ENCODE peak calls at places on chromosomes 5 and 9, in nine cellular contexts. One of them, this sample, is unnamed.

GRCh38 chr5:318341-318897 is 3.1 kb upstream of the AHRR start:
- DNase-seq in suprapubic skin: no peak
- DNase-seq in mesenchymal stem cell: peak; percentile 44
- DNase-seq in tibial artery: no peak
- DNase-seq in A673: peak; percentile 72
- DNase-seq in ovary: no peak
- DNase-seq in left ventricle myocardium inferior: no peak
- DNase-seq in A549: no peak
- DNase-seq in SJSA1: peak; percentile 70
- DNase-seq in this sample: no peak

GRCh38 chr5:138944527-138945322 is 69.6 kb upstream of the LRRTM2 start:
- DNase-seq in SJSA1: no peak
- DNase-seq in suprapubic skin: no peak
- DNase-seq in A673: no peak
- DNase-seq in tibial artery: no peak
- DNase-seq in mesenchymal stem cell: no peak
- DNase-seq in left ventricle myocardium inferior: no peak
- DNase-seq in A549: no peak
- DNase-seq in ovary: no peak
- DNase-seq in this sample: no peak

GRCh38 chr5:125510651-125511050 is 764.2 kb upstream of the ZNF608 start:
- DNase-seq in A673: no peak
- DNase-seq in left ventricle myocardium inferior: no peak
- DNase-seq in SJSA1: no peak
- DNase-seq in ovary: no peak
- DNase-seq in mesenchymal stem cell: peak; percentile 17
- DNase-seq in A549: no peak
- DNase-seq in tibial artery: no peak
- DNase-seq in suprapubic skin: no peak
- DNase-seq in this sample: no peak

GRCh38 chr5:151183451-151184245 is 26.1 kb upstream of the ANXA6 start:
- DNase-seq in SJSA1: no peak
- DNase-seq in tibial artery: no peak
- DNase-seq in left ventricle myocardium inferior: no peak
- DNase-seq in ovary: no peak
- DNase-seq in A673: peak; percentile 24
- DNase-seq in suprapubic skin: peak; percentile 44
- DNase-seq in mesenchymal stem cell: peak; percentile 62
- DNase-seq in A549: no peak
- DNase-seq in this sample: no peak

GRCh38 chr5:127092690-127093089 is 19.4 kb upstream of the C5orf63 start:
- DNase-seq in A673: no peak
- DNase-seq in left ventricle myocardium inferior: no peak
- DNase-seq in tibial artery: no peak
- DNase-seq in ovary: no peak
- DNase-seq in mesenchymal stem cell: peak; percentile 81
- DNase-seq in suprapubic skin: no peak
- DNase-seq in SJSA1: no peak
- DNase-seq in A549: no peak
- DNase-seq in this sample: no peak

GRCh38 chr5:149656576-149657182 is 73.4 kb upstream of the PPARGC1B start:
- DNase-seq in A549: peak; percentile 38
- DNase-seq in mesenchymal stem cell: no peak
- DNase-seq in suprapubic skin: no peak
- DNase-seq in ovary: no peak
- DNase-seq in A673: peak; percentile 58
- DNase-seq in SJSA1: no peak
- DNase-seq in tibial artery: no peak
- DNase-seq in left ventricle myocardium inferior: peak; percentile 58
- DNase-seq in this sample: peak; percentile 69

GRCh38 chr5:98763001-98763630 is 10.3 kb upstream of the RGMB start:
- DNase-seq in tibial artery: no peak
- DNase-seq in A673: no peak
- DNase-seq in mesenchymal stem cell: peak; percentile 64
- DNase-seq in ovary: no peak
- DNase-seq in left ventricle myocardium inferior: no peak
- DNase-seq in suprapubic skin: no peak
- DNase-seq in A549: no peak
- DNase-seq in SJSA1: peak; percentile 95
- DNase-seq in this sample: no peak

GRCh38 chr5:156473271-156473935 is 146.4 kb downstream of the SGCD start:
- DNase-seq in left ventricle myocardium inferior: no peak
- DNase-seq in tibial artery: no peak
- DNase-seq in ovary: no peak
- DNase-seq in A549: no peak
- DNase-seq in A673: no peak
- DNase-seq in suprapubic skin: no peak
- DNase-seq in mesenchymal stem cell: peak; percentile 75
- DNase-seq in SJSA1: no peak
- DNase-seq in this sample: no peak

GRCh38 chr5:9781882-9782281 is 151.7 kb upstream of the TAS2R1 start:
- DNase-seq in tibial artery: no peak
- DNase-seq in mesenchymal stem cell: peak; percentile 83
- DNase-seq in SJSA1: peak; percentile 10
- DNase-seq in left ventricle myocardium inferior: no peak
- DNase-seq in A673: no peak
- DNase-seq in A549: no peak
- DNase-seq in ovary: no peak
- DNase-seq in suprapubic skin: no peak
- DNase-seq in this sample: no peak

GRCh38 chr5:97181856-97182545 is 1.0 kb downstream of the RIOK2 start:
- DNase-seq in left ventricle myocardium inferior: no peak
- DNase-seq in suprapubic skin: no peak
- DNase-seq in mesenchymal stem cell: peak; percentile 28
- DNase-seq in A549: no peak
- DNase-seq in A673: no peak
- DNase-seq in tibial artery: no peak
- DNase-seq in ovary: no peak
- DNase-seq in SJSA1: no peak
- DNase-seq in this sample: no peak

GRCh38 chr9:77583366-77583626 is 64.8 kb downstream of the GNA14 start:
- DNase-seq in suprapubic skin: no peak
- DNase-seq in ovary: no peak
- DNase-seq in mesenchymal stem cell: no peak
- DNase-seq in SJSA1: no peak
- DNase-seq in tibial artery: no peak
- DNase-seq in A673: no peak
- DNase-seq in left ventricle myocardium inferior: no peak
- DNase-seq in A549: no peak
- DNase-seq in this sample: no peak

GRCh38 chr9:121303456-121304451 is 35.8 kb downstream of the GSN start:
- DNase-seq in tibial artery: no peak
- DNase-seq in A549: no peak
- DNase-seq in left ventricle myocardium inferior: no peak
- DNase-seq in ovary: no peak
- DNase-seq in mesenchymal stem cell: no peak
- DNase-seq in A673: no peak
- DNase-seq in SJSA1: no peak
- DNase-seq in suprapubic skin: peak; percentile 64
- DNase-seq in this sample: peak; percentile 65

DNA sequence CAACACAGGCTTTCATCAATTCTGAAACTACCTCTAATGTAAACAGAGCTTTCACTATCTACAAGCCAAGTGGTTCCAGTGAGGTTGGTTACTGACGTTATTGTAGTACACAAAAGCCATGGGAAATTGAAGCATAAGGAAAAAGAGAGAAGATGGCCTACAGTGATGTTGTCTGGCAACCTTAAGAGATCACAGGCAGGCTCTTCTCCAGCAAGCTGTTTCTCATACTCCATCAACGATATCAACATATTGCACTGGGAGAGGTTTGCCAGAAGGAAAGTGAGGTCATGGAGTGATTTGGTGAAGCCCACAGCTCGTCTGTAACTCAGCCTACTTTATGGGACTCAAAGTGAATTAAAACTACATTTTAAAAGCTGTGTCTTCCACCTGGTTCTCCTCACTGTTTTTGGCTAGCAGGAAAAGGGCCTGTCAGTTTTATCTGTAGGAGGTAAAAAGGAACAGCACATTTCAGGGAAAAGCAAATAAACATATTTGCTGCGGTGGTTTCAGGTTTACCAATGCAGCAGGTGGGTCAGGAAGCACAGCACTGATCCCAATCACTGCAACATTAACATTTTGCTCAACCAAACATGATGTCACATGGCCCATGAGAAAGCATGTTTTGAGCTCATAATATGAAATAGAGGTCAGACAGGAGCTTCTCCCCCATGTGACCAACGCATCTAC is 72.9 kb downstream of the ARSB start:
- DNase-seq in tibial artery: no peak
- DNase-seq in SJSA1: no peak
- DNase-seq in A549: no peak
- DNase-seq in mesenchymal stem cell: peak; percentile 58
- DNase-seq in suprapubic skin: no peak
- DNase-seq in ovary: no peak
- DNase-seq in left ventricle myocardium inferior: no peak
- DNase-seq in A673: no peak
- DNase-seq in this sample: no peak
- H3K4me3 ChIP-seq in tibial artery: no peak overlapping the region
- H3K4me3 ChIP-seq in SJSA1: no peak overlapping the region
- H3K4me3 ChIP-seq in A549: no peak overlapping the region
- H3K4me3 ChIP-seq in mesenchymal stem cell: no peak overlapping the region
- H3K4me3 ChIP-seq in suprapubic skin: no peak overlapping the region
- H3K4me3 ChIP-seq in ovary: no peak overlapping the region
- H3K4me3 ChIP-seq in left ventricle myocardium inferior: no peak overlapping the region
- H3K4me3 ChIP-seq in A673: no peak overlapping the region
- H3K4me3 ChIP-seq in this sample: no peak overlapping the region

GRCh38 chr5:31809037-31809910 is 170.3 kb downstream of the PDZD2 start:
- DNase-seq in mesenchymal stem cell: peak; percentile 69
- DNase-seq in SJSA1: peak; percentile 13
- DNase-seq in suprapubic skin: no peak
- DNase-seq in ovary: peak; percentile 48
- DNase-seq in tibial artery: peak; percentile 67
- DNase-seq in left ventricle myocardium inferior: peak; percentile 71
- DNase-seq in A673: peak; percentile 83
- DNase-seq in A549: peak; percentile 83
- DNase-seq in this sample: peak; percentile 80

GRCh38 chr5:31815394-31815793 is 176.5 kb downstream of the PDZD2 start:
- DNase-seq in A549: no peak
- DNase-seq in SJSA1: no peak
- DNase-seq in tibial artery: no peak
- DNase-seq in left ventricle myocardium inferior: no peak
- DNase-seq in A673: no peak
- DNase-seq in suprapubic skin: no peak
- DNase-seq in mesenchymal stem cell: no peak
- DNase-seq in ovary: no peak
- DNase-seq in this sample: no peak

GRCh38 chr5:31806566-31806965 is 167.6 kb downstream of the PDZD2 start:
- DNase-seq in ovary: no peak
- DNase-seq in SJSA1: no peak
- DNase-seq in A673: no peak
- DNase-seq in left ventricle myocardium inferior: no peak
- DNase-seq in A549: no peak
- DNase-seq in suprapubic skin: no peak
- DNase-seq in mesenchymal stem cell: no peak
- DNase-seq in tibial artery: no peak
- DNase-seq in this sample: no peak

DNA sequence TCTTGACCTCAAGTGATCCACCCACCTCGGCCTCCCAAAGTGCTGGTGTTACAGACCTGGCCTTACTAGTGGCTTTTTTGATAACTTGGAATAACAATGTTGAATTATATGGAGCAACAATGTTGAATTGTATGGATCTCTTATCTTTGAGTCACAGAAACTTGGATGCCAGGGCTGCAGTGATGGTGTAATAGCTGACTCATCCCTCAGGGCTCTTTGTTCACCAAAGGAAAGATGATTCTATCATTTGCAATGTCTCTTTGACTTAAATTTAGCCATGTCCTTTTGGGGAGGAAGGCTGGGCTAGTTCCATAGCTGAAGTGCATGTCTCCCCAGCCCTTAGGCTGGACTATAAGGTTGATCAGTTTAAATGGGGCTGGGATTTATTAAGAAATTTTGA is 172.3 kb downstream of the PDZD2 start:
- DNase-seq in ovary: peak; percentile 11
- DNase-seq in left ventricle myocardium inferior: no peak
- DNase-seq in mesenchymal stem cell: peak; percentile 89
- DNase-seq in suprapubic skin: no peak
- DNase-seq in A549: peak; percentile 72
- DNase-seq in SJSA1: peak; percentile 1
- DNase-seq in A673: peak; percentile 14
- DNase-seq in tibial artery: no peak
- DNase-seq in this sample: no peak
- H3K27ac ChIP-seq in ovary: no peak overlapping the region
- H3K27ac ChIP-seq in left ventricle myocardium inferior: no peak overlapping the region
- H3K27ac ChIP-seq in mesenchymal stem cell: no peak overlapping the region
- H3K27ac ChIP-seq in suprapubic skin: no peak overlapping the region
- H3K27ac ChIP-seq in A549: peak overlapping the region; percentile 81
- H3K27ac ChIP-seq in SJSA1: no peak overlapping the region
- H3K27ac ChIP-seq in A673: no peak overlapping the region
- H3K27ac ChIP-seq in tibial artery: no peak overlapping the region
- H3K27ac ChIP-seq in this sample: peak overlapping the region; percentile 7

DNA sequence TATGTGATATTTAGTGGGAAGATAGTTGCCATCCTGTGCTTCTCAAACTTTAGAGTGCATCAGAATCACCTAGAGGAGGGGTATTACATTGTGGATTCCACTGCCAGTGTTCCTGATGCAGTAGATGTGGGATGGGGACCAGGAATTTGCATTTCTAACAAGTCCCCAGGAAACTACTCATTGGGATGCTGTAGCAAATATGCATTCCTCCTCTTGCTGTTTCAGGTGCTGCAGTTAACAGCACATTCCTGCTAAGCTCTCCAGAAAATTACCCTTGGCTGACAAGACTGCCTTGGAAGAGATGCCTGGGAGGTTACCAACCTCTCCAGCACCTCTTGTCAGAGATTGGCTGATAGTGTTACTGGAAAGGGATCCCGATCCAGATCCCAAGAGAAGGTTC is 270.5 kb downstream of the OSTF1 start:
- DNase-seq in mesenchymal stem cell: no peak
- DNase-seq in SJSA1: no peak
- DNase-seq in tibial artery: no peak
- DNase-seq in suprapubic skin: no peak
- DNase-seq in left ventricle myocardium inferior: no peak
- DNase-seq in A549: no peak
- DNase-seq in ovary: no peak
- DNase-seq in A673: no peak
- DNase-seq in this sample: no peak
- H3K4me3 ChIP-seq in mesenchymal stem cell: no peak overlapping the region
- H3K4me3 ChIP-seq in SJSA1: no peak overlapping the region
- H3K4me3 ChIP-seq in tibial artery: no peak overlapping the region
- H3K4me3 ChIP-seq in suprapubic skin: no peak overlapping the region
- H3K4me3 ChIP-seq in left ventricle myocardium inferior: no peak overlapping the region
- H3K4me3 ChIP-seq in A549: no peak overlapping the region
- H3K4me3 ChIP-seq in ovary: no peak overlapping the region
- H3K4me3 ChIP-seq in A673: no peak overlapping the region
- H3K4me3 ChIP-seq in this sample: no peak overlapping the region

DNA sequence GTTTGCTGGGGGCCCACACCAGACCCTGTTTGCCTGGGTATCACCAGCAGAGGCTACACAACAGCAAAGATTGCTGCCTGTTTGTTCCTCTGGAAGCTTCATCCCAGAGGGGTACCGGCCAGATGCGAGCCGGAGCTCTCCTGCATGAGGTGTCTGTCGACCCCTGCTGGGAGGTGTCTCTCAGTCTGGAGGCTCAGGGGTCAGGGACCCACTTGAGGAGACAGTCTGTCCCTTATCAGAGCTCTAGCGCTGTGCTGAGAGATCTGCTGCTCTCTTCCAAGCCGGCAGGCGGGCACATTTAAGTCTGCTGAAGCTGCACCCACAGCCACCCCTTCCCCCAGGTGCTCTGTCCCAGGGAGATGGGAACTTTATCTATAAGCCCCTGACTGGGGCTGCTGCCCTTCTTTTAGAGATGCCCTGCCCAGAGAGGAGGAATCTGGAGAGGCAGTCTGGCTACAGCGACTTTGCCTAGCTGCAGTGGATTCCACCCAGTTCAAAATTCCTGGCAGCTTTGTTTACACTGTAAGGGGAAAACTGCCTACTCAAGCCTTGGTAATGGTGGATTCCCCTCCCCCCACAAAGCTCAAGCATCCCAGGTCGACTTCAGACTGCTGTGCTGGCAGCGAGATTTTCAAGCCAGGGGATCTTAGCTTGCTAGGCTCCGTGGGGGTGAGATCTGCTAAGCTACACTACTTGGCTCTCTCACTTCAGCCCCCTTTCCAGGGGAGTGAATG is 206.0 kb upstream of the TLX3 start:
- DNase-seq in tibial artery: no peak
- DNase-seq in A673: no peak
- DNase-seq in A549: no peak
- DNase-seq in ovary: no peak
- DNase-seq in left ventricle myocardium inferior: no peak
- DNase-seq in SJSA1: no peak
- DNase-seq in suprapubic skin: no peak
- DNase-seq in mesenchymal stem cell: peak; percentile 15
- DNase-seq in this sample: no peak
- H3K27ac ChIP-seq in tibial artery: no peak overlapping the region
- H3K27ac ChIP-seq in A673: no peak overlapping the region
- H3K27ac ChIP-seq in A549: no peak overlapping the region
- H3K27ac ChIP-seq in ovary: no peak overlapping the region
- H3K27ac ChIP-seq in left ventricle myocardium inferior: no peak overlapping the region
- H3K27ac ChIP-seq in SJSA1: no peak overlapping the region
- H3K27ac ChIP-seq in suprapubic skin: no peak overlapping the region
- H3K27ac ChIP-seq in mesenchymal stem cell: no peak overlapping the region
- H3K27ac ChIP-seq in this sample: no peak overlapping the region

This sample was measured in right cardiac atrium.